ENCODE peak calls at places on chromosomes 2 and 18, in ten cellular contexts. K is activated CD4-positive, alpha-beta T cell treated with anti-CD3 and anti-CD28 coated beads for 1 hour; X is H54; Y is stimulated activated naive CD8-positive, alpha-beta T cell treated with anti-CD3 and anti-CD28 coated beads, Interleukin-15, Interleukin-2, amounts not matched to agents 100 U/mL and 50 U/mL, for 24 hours; O is activated T-cell treated with anti-CD3 and anti-CD28 coated beads, Interleukin-2, amount 50 U/mL, for 72 hours; M is NCI-H460; G is A172; W is brain microvascular endothelial cell; B is neural progenitor cell; F is activated T-helper 1 cell treated with Interleukin-2 at 50 U/mL for 16 hours. E is an unnamed sample.

GRCh38 chr2:136424112-136424511 is 306.2 kb upstream of the CXCR4 start:
- DNase-seq in K (no peak), B (no peak), O (no peak), Y (peak; percentile 15), X (no peak), M (no peak), F (no peak), W (no peak), G (no peak), E (no peak)

GRCh38 chr18:41553716-41554115 is 401.3 kb upstream of the PIK3C3 start:
- DNase-seq in W (no peak), X (no peak), O (no peak), G (no peak), F (no peak), M (no peak), K (no peak), Y (no peak), B (no peak), E (no peak)

GRCh38 chr2:46564811-46565241 is 85.5 kb downstream of the TMEM247 start:
- DNase-seq in Y (no peak), B (no peak), K (no peak), G (no peak), M (no peak), X (no peak), F (no peak), W (no peak), O (no peak), E (no peak)

GRCh38 chr2:145572238-145572637 is 1052.3 kb upstream of the ZEB2 start:
- DNase-seq in K (no peak), W (no peak), O (no peak), Y (no peak), G (no peak), B (no peak), X (no peak), M (no peak), F (no peak), E (no peak)

GRCh38 chr2:97706708-97707345 is 6.5 kb upstream of the ZAP70 start:
- DNase-seq in O (no peak), Y (no peak), M (no peak), G (no peak), W (no peak), K (no peak), X (no peak), F (no peak), B (no peak), E (no peak)

GRCh38 chr2:219398721-219399333 is 11.1 kb upstream of the DNPEP start:
- DNase-seq in M (no peak), O (no peak), W (no peak), G (peak; percentile 16), K (no peak), F (no peak), B (no peak), Y (no peak), X (no peak), E (no peak)

GRCh38 chr2:235600406-235600805 is 106.6 kb downstream of the AGAP1 start:
- DNase-seq in W (no peak), F (no peak), X (no peak), G (no peak), B (no peak), O (no peak), Y (no peak), K (no peak), M (no peak), E (no peak)

GRCh38 chr2:127090281-127091128 is 16.4 kb downstream of the BIN1 start:
- DNase-seq in K (no peak), X (no peak), W (no peak), B (no peak), M (no peak), O (no peak), Y (no peak), F (no peak), G (no peak), E (no peak)

GRCh38 chr2:167127135-167127534 is 238.9 kb downstream of the XIRP2 start:
- DNase-seq in O (no peak), G (peak; percentile 60), F (no peak), X (peak; percentile 6), Y (no peak), B (no peak), M (peak; percentile 27), K (no peak), W (peak; percentile 44), E (no peak)

GRCh38 chr2:9377461-9378097 is 45.7 kb downstream of the ITGB1BP1 start:
- DNase-seq in Y (no peak), G (no peak), F (no peak), X (no peak), O (no peak), B (no peak), W (no peak), M (no peak), K (no peak), E (no peak)

GRCh38 chr2:16588565-16588964 is 77.1 kb downstream of the CYRIA start:
- DNase-seq in G (no peak), B (peak; percentile 36), Y (no peak), K (no peak), X (no peak), F (no peak), O (no peak), W (no peak), M (no peak), E (no peak)

GRCh38 chr2:10449838-10450691 is 1.9 kb upstream of the ODC1 start:
- DNase-seq in M (peak; percentile 68), K (no peak), X (no peak), O (no peak), F (no peak), Y (no peak), B (no peak), W (no peak), G (no peak), E (no peak)

GRCh38 chr2:111972955-111973565 is 74.7 kb downstream of the MERTK start:
- DNase-seq in O (no peak), F (no peak), G (peak; percentile 2), Y (peak; percentile 3), X (no peak), K (no peak), W (no peak), B (no peak), M (no peak), E (no peak)

GRCh38 chr2:134527398-134527797 is 191.4 kb downstream of the TMEM163 start:
- DNase-seq in Y (no peak), O (no peak), M (no peak), B (no peak), G (peak; percentile 31), X (no peak), K (no peak), W (no peak), F (no peak), E (no peak)

GRCh38 chr2:172084734-172085459 is 410 bp upstream of the DLX1 start:
- DNase-seq in K (no peak), Y (peak; percentile 64), G (peak; percentile 95), M (peak; percentile 94), F (no peak), X (peak; percentile 83), B (peak; percentile 97), W (peak; percentile 90), O (peak; percentile 72), E (peak; percentile 80)